ENCODE peak calls at places on chromosomes 3 and 15, in nine cellular contexts. W is Peyer's patch, Y is transverse colon, V is A549, I is adrenal gland, G is uterus, O is testis, R is ovary, Z is HCT116. P is an unnamed sample.

GRCh38 chr15:40052604-40053003 is 13.6 kb upstream of the SRP14 start:
- DNase-seq in O (no peak), W (peak), Y (peak), Z (no peak), V (no peak), R (no peak), I (peak), G (no peak), P (no peak)

GRCh38 chr15:64163662-64164362 is 990 bp upstream of the PPIB start:
- DNase-seq in G (no peak), O (peak), R (no peak), Z (no peak), V (no peak), Y (no peak), W (no peak), I (peak), P (no peak)

GRCh38 chr15:80179025-80179759 is 26.4 kb downstream of the FAH start:
- DNase-seq in Z (no peak), W (no peak), R (no peak), O (no peak), G (no peak), I (peak), V (peak), Y (no peak), P (peak)

GRCh38 chr3:3927198-3927597 is 128.0 kb downstream of the LRRN1 start:
- DNase-seq in G (no peak), W (no peak), O (no peak), V (no peak), I (no peak), R (no peak), Y (no peak), Z (no peak), P (no peak)

GRCh38 chr3:198080521-198081384 is 120.7 kb downstream of the LMLN start:
- DNase-seq in Y (peak), Z (peak), V (peak), W (peak), G (no peak), O (peak), R (peak), I (peak), P (peak)

GRCh38 chr15:66591322-66591862 is 25.6 kb upstream of the LCTL start:
- DNase-seq in W (no peak), Y (no peak), O (no peak), R (no peak), I (no peak), Z (no peak), G (no peak), V (no peak), P (no peak)

GRCh38 chr3:58129041-58129440 is 81.7 kb downstream of the DNASE1L3 start:
- DNase-seq in R (no peak), G (no peak), W (no peak), O (no peak), I (no peak), V (no peak), Y (no peak), Z (no peak), P (no peak)

GRCh38 chr3:9067352-9067975 is 104.2 kb upstream of the RAD18 start:
- DNase-seq in Z (peak), V (peak), W (no peak), O (peak), G (peak), Y (peak), I (peak), R (peak), P (peak)

GRCh38 chr15:70528270-70528706 is 235.1 kb downstream of the UACA start:
- DNase-seq in R (no peak), Z (peak), G (no peak), I (peak), Y (peak), W (peak), V (no peak), O (no peak), P (no peak)

GRCh38 chr3:59502806-59503205 is 453.0 kb upstream of the CFAP20DC start:
- DNase-seq in V (no peak), O (no peak), Y (no peak), R (no peak), G (no peak), Z (no peak), I (no peak), W (no peak), P (peak)

GRCh38 chr3:108006901-108007331 is 83.9 kb downstream of the CD47 start:
- DNase-seq in O (no peak), I (no peak), V (no peak), Z (no peak), G (no peak), R (no peak), W (no peak), Y (no peak), P (no peak)

GRCh38 chr15:35470441-35470840 is 75.5 kb downstream of the DPH6 start:
- DNase-seq in W (no peak), Z (no peak), I (no peak), V (no peak), R (no peak), G (no peak), O (no peak), Y (no peak), P (no peak)

GRCh38 chr15:77748078-77749064 is 115.7 kb upstream of the LINGO1 start:
- DNase-seq in Y (no peak), I (no peak), G (no peak), Z (peak), R (no peak), O (no peak), V (peak), W (no peak), P (peak)

GRCh38 chr3:150786791-150787190 is 23.8 kb upstream of the SIAH2 start:
- DNase-seq in V (no peak), G (no peak), I (no peak), Z (no peak), Y (no peak), R (no peak), W (no peak), O (no peak), P (no peak)

GRCh38 chr3:30232546-30232945 is 373.9 kb upstream of the TGFBR2 start:
- DNase-seq in W (no peak), O (no peak), R (no peak), Z (no peak), I (no peak), Y (no peak), V (no peak), G (no peak), P (no peak)

GRCh38 chr3:13507791-13508339 is 27.8 kb downstream of the HDAC11 start:
- DNase-seq in G (no peak), I (peak), V (no peak), Y (no peak), R (no peak), W (peak), Z (no peak), O (peak), P (peak)

GRCh38 chr3:109643590-109643989 is 306.2 kb upstream of the DPPA4 start:
- DNase-seq in Y (no peak), V (peak), I (peak), R (no peak), O (no peak), W (no peak), G (no peak), Z (peak), P (peak)

GRCh38 chr3:123635220-123635619 is 50.4 kb upstream of the HACD2 start:
- DNase-seq in I (no peak), Z (no peak), O (no peak), Y (no peak), W (no peak), G (peak), R (no peak), V (no peak), P (peak)

GRCh38 chr3:123667784-123668183 is 82.9 kb upstream of the HACD2 start:
- DNase-seq in Z (no peak), G (no peak), Y (no peak), V (no peak), W (no peak), I (no peak), R (no peak), O (no peak), P (no peak)

GRCh38 chr3:122077293-122078234 is 22.4 kb downstream of the CD86 start:
- DNase-seq in V (no peak), O (no peak), G (no peak), I (no peak), W (no peak), R (no peak), Z (no peak), Y (no peak), P (no peak)

GRCh38 chr3:188084751-188085595 is 69.0 kb upstream of the LPP start:
- DNase-seq in R (no peak), G (no peak), O (peak), Y (no peak), V (no peak), I (no peak), W (no peak), Z (no peak), P (no peak)

GRCh38 chr15:83380682-83381081 is 66.5 kb upstream of the SH3GL3 start:
- DNase-seq in Y (peak), R (no peak), Z (peak), O (peak), V (peak), W (no peak), I (peak), G (no peak), P (peak)

GRCh38 chr3:177804032-177804431 is 606.8 kb upstream of the TBL1XR1 start:
- DNase-seq in Z (no peak), I (no peak), Y (no peak), R (no peak), O (no peak), V (no peak), W (no peak), G (no peak), P (no peak)

GRCh38 chr3:195580733-195581443 is 2.9 kb downstream of the APOD start:
- DNase-seq in V (no peak), W (no peak), Z (no peak), O (no peak), I (no peak), R (peak), Y (no peak), G (no peak), P (no peak)

GRCh38 chr3:107242579-107242978 is 134.7 kb upstream of the CCDC54 start:
- DNase-seq in O (no peak), I (no peak), Y (no peak), Z (no peak), G (no peak), V (no peak), W (no peak), R (no peak), P (no peak)

GRCh38 chr3:17320266-17320665 is 422.2 kb downstream of the TBC1D5 start:
- DNase-seq in G (no peak), O (no peak), Z (no peak), V (no peak), I (no peak), R (no peak), Y (no peak), W (no peak), P (no peak)

GRCh38 chr3:139201446-139202225 is 142.2 kb upstream of the MRPS22 start:
- DNase-seq in I (no peak), G (no peak), R (no peak), V (no peak), O (no peak), Y (no peak), W (no peak), Z (no peak), P (no peak)

GRCh38 chr3:126731044-126731443 is 27.0 kb downstream of the CHCHD6 start:
- DNase-seq in R (no peak), O (no peak), I (no peak), Z (no peak), W (no peak), G (no peak), Y (no peak), V (no peak), P (no peak)

GRCh38 chr3:157408499-157409149 is 28.0 kb upstream of the PTX3 start:
- DNase-seq in I (no peak), R (no peak), Z (no peak), V (no peak), O (no peak), Y (no peak), W (no peak), G (no peak), P (no peak)

GRCh38 chr3:32508731-32509130 is 6.1 kb upstream of the CMTM6 start:
- DNase-seq in G (no peak), V (no peak), I (no peak), W (no peak), R (no peak), Z (no peak), Y (peak), O (no peak), P (no peak)

GRCh38 chr3:126572343-126572742 is 13.6 kb upstream of the C3orf22 start:
- DNase-seq in I (no peak), W (no peak), G (no peak), O (no peak), Z (no peak), Y (no peak), R (no peak), V (no peak), P (no peak)

GRCh38 chr3:49867871-49868321 is 1.8 kb downstream of the CAMKV start:
- DNase-seq in I (no peak), G (no peak), V (peak), Z (no peak), R (no peak), W (no peak), O (peak), Y (no peak), P (peak)

GRCh38 chr15:74025436-74025835 is 30.9 kb downstream of the PML start:
- DNase-seq in G (no peak), Y (no peak), Z (no peak), W (no peak), I (peak), O (no peak), R (no peak), V (no peak), P (no peak)

GRCh38 chr15:60660290-60661051 is 181.5 kb upstream of the ICE2 start:
- DNase-seq in G (peak), R (peak), V (no peak), I (peak), Y (no peak), W (no peak), O (peak), Z (no peak), P (peak)

GRCh38 chr15:80557441-80558234 is 137.5 kb upstream of the ABHD17C start:
- DNase-seq in I (no peak), R (no peak), G (no peak), V (no peak), Z (no peak), O (no peak), W (no peak), Y (no peak), P (no peak)

GRCh38 chr3:16301490-16301889 is 36.5 kb downstream of the OXNAD1 start:
- DNase-seq in O (no peak), V (no peak), R (no peak), Z (no peak), W (no peak), I (no peak), Y (no peak), G (no peak), P (no peak)

GRCh38 chr3:37072892-37073291 is 79.6 kb downstream of the MLH1 start:
- DNase-seq in Y (peak), O (no peak), V (no peak), R (no peak), G (no peak), I (no peak), Z (no peak), W (no peak), P (no peak)

GRCh38 chr3:140552898-140553297 is 125.0 kb upstream of the TRIM42 start:
- DNase-seq in I (no peak), Y (no peak), Z (no peak), R (no peak), V (no peak), O (no peak), W (no peak), G (no peak), P (peak)

GRCh38 chr3:185920168-185920567 is 17.6 kb downstream of the TRA2B start:
- DNase-seq in V (no peak), Y (no peak), I (no peak), O (no peak), G (no peak), R (no peak), W (no peak), Z (no peak), P (no peak)
- TF ChIP-seq POLR2A in V (no peak), Y (no peak), I (no peak), O (no peak), G (no peak), R (no peak), W (no peak), Z (no peak), P (no peak)

DNA sequence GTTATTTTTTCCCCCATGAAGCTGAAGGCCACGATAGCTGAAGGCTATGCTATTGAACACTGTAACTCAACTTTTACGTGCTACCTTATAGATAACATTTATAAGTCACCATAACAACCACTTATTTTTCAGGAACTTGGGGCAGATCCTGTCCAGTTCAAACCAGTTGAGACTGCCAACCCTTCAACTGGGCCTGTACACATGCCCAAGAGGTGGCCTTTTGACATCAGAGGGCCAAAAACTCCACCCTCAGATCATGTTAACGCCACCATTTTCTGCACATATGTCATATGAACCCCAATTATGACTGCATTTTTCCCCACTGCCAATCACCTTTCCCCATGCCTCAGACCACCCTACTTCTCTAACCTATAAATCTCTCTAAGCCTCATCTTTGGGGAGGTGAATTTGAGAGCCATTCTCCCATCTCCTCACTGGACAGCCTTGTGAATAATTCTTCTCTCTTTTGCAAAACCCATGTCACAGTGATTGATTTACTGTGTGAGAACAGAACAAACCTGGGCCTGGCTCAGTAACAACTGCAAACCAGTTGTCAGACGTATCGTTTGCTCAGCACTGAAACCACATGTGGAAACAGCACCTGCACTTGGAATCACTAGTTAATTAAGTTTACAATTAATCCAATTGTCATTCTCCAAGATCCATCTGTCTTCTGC is 42.5 kb downstream of the ZNF445 start:
- DNase-seq in V (no peak), Y (no peak), Z (no peak), I (no peak), O (no peak), G (no peak), R (no peak), W (no peak), P (no peak)
- TF ChIP-seq POLR2A in V (no peak), Y (no peak), Z (no peak), I (no peak), O (no peak), G (no peak), R (no peak), W (no peak), P (no peak)

GRCh38 chr3:48635222-48636021 is at the start of gene SLC26A6:
- DNase-seq in Y (peak), W (peak), G (peak), I (peak), R (peak), O (peak), V (peak), Z (peak), P (peak)
- TF ChIP-seq POLR2A in Y (peak), W (peak), G (peak), I (peak), R (peak), O (peak), V (peak), Z (peak), P (peak)

DNA sequence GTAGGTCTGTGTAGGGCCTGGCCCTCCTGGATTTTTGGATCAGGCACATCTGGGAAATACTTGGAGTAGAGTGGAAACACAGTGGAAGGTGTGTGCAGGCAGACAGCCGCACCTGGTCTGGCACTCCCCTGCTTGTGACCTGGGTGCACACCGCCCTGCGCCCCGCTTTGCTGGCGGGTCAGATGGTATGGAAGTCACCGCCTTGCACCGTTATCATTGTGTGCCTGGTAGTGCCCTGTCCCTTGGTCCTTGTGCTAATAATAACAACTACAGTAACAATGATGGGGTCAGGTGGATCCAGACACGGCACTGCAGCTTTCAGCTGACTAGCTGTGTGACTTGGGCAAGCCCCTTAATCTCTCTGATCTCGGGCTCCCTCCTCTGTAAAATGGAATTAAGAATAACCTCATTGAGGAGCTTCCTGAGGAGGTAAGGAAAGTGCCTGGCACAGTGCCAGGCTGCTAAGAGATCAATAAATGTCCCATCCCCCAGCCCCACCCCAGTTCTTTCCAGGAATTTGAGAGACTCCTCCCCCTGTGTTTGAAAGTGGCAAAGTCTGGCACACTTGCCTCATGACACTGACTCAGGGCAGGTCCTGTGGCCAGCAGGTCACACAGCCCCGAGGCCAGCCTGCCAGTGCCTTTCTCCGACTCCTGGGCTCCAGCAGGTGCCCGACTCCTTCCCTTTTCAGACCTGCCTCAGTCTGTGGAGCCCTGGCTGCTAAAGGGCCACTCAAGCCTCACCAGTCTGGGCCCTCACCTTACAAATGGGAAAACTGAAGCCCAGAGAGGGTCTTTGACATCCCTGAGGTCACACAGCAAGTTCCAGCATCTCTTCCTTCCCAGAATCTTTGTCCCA is 9.8 kb downstream of the ISG20 start:
- DNase-seq in V (no peak), O (peak), Z (no peak), Y (peak), W (peak), R (no peak), I (peak), G (peak), P (no peak)
- TF ChIP-seq POLR2A in V (no peak), O (no peak), Z (no peak), Y (no peak), W (no peak), R (no peak), I (no peak), G (no peak), P (no peak)

DNA sequence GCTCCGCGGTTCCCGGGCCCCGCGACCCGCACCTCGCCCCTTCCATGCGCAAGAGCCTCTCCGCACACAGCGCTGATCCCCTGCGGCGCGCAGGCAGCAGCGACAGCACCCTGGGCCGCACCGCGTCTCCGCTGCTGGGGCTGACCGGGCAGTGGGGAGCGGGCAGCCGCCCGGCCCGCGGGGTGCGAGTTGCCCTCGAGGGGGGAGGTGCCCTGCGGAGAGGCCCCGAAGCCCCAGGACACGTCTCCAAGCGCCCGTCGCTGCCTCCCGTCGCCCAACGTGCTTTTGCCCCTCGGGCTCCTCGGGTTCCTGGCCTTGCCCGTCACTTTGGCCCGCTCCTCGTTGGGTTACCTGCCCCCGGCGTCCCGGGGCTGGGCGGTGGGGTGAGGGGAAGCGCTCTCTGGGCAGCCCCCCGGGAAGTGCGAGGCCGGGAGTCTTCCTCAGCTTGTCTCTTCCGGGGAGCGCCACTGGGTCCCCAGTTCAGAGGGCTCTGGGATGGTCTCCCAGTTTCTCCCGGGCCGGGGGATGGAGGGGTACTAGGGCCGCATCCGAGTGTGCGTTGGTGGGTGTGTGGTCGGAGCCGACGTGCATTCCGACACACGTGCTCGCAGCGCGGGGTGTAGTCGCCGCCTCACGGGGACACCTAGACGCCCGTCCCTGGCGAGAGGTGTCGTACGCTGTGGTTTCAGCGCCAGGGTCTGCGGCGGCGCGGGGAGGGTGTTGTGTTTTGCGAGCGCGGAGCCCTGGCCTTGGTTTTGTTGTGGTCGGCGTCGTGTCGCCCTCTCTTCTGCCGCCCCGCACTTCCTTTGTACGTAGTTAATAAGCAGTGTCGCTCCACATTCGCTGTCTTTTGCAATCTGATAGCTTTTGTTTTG is 1.9 kb downstream of the IGF1R start:
- DNase-seq in R (peak), I (peak), Y (peak), G (peak), Z (no peak), W (peak), V (peak), O (peak), P (no peak)
- TF ChIP-seq POLR2A in R (peak), I (no peak), Y (peak), G (peak), Z (no peak), W (no peak), V (no peak), O (no peak), P (no peak)

P was measured in H54.